ENCODE peak calls at places on chromosome 2, in six cellular contexts. D, T, A, M, O and U are unnamed samples. For H3K4me1, the result is how much of the 10 kb centered on the place peaks cover.

GRCh38 chr2:3651686-3652516 is 6.1 kb upstream of the ALLC start:
- DNase-seq in D (peak), T (peak), A (no peak), M (no peak), O (no peak), U (no peak)

GRCh38 chr2:15874311-15874710 is 66.0 kb upstream of the MYCN start:
- DNase-seq in T (no peak), M (no peak), O (no peak), A (no peak), D (no peak), U (no peak)

GRCh38 chr2:3454802-3455201 is 64.5 kb downstream of the ADI1 start:
- DNase-seq in A (no peak), D (peak), T (no peak), O (no peak), M (no peak), U (peak)

GRCh38 chr2:199659207-199659606 is 191.8 kb downstream of the FTCDNL1 start:
- DNase-seq in A (no peak), T (no peak), O (no peak), D (no peak), M (peak), U (no peak)

GRCh38 chr2:65228249-65228750 is 669 bp downstream of the ACTR2 start:
- DNase-seq in M (no peak), D (no peak), O (no peak), T (no peak), A (peak), U (no peak)

GRCh38 chr2:43220982-43221659 is 5.3 kb downstream of the ZFP36L2 start:
- DNase-seq in D (peak), M (peak), A (peak), T (peak), O (peak), U (peak)

GRCh38 chr2:170488807-170489206 is 226.3 kb upstream of the SP5 start:
- DNase-seq in D (no peak), A (no peak), M (no peak), O (no peak), T (no peak), U (no peak)

GRCh38 chr2:7180641-7181370 is 263.6 kb downstream of the RNF144A start:
- DNase-seq in M (no peak), O (no peak), A (no peak), T (no peak), D (no peak), U (no peak)

GRCh38 chr2:224937887-224938286 is 104.4 kb downstream of the DOCK10 start:
- DNase-seq in T (no peak), D (no peak), A (no peak), M (no peak), O (no peak), U (no peak)

GRCh38 chr2:4673025-4673489 is 969.7 kb downstream of the DCDC2C start:
- DNase-seq in O (no peak), T (no peak), A (no peak), M (peak), D (no peak), U (no peak)

GRCh38 chr2:162963156-162963555 is 124.6 kb upstream of the KCNH7 start:
- DNase-seq in O (no peak), D (no peak), T (no peak), A (no peak), M (no peak), U (no peak)

GRCh38 chr2:73307720-73308119 is 14.4 kb upstream of the EGR4 start:
- DNase-seq in O (no peak), T (no peak), M (no peak), A (no peak), D (no peak), U (no peak)

GRCh38 chr2:99881901-99882591 is 260.3 kb downstream of the AFF3 start:
- DNase-seq in O (no peak), T (no peak), M (no peak), A (no peak), D (no peak), U (no peak)

GRCh38 chr2:203225423-203226039 is 13.3 kb upstream of the CYP20A1 start:
- DNase-seq in O (no peak), M (no peak), T (no peak), D (no peak), A (no peak), U (no peak)

GRCh38 chr2:48607307-48608014 is 10.2 kb upstream of the GTF2A1L start:
- DNase-seq in O (no peak), D (no peak), A (no peak), T (no peak), M (peak), U (no peak)

GRCh38 chr2:168344706-168345105 is 97.3 kb upstream of the STK39 start:
- DNase-seq in A (no peak), M (no peak), O (no peak), D (no peak), T (no peak), U (no peak)

GRCh38 chr2:195590866-195591215 is 66.2 kb upstream of the SLC39A10 start:
- DNase-seq in A (peak), T (no peak), D (no peak), M (no peak), O (no peak), U (no peak)

GRCh38 chr2:184577056-184577455 is 21.3 kb upstream of the ZNF804A start:
- DNase-seq in D (no peak), A (no peak), M (no peak), T (no peak), O (no peak), U (no peak)

GRCh38 chr2:164039270-164039669 is 303.5 kb upstream of the FIGN start:
- DNase-seq in O (no peak), T (no peak), M (no peak), D (no peak), A (no peak), U (no peak)

GRCh38 chr2:10020001-10020400 is 23.3 kb upstream of the KLF11 start:
- DNase-seq in A (no peak), D (no peak), M (no peak), O (no peak), T (no peak), U (no peak)

GRCh38 chr2:102708847-102709559 is 52.8 kb upstream of the TMEM182 start:
- DNase-seq in D (no peak), O (no peak), A (no peak), M (no peak), T (no peak), U (peak)

GRCh38 chr2:180443896-180444295 is 436.8 kb upstream of the CWC22 start:
- DNase-seq in T (no peak), O (no peak), M (no peak), A (no peak), D (no peak), U (no peak)

GRCh38 chr2:149877913-149878312 is 290.3 kb upstream of the MMADHC start:
- DNase-seq in A (no peak), D (no peak), M (no peak), O (no peak), T (no peak), U (no peak)

GRCh38 chr2:121650554-121650930 is 1.3 kb upstream of the CLASP1 start:
- DNase-seq in D (no peak), O (no peak), M (peak), T (no peak), A (no peak), U (no peak)

GRCh38 chr2:128422571-128422970 is 103.9 kb upstream of the HS6ST1 start:
- DNase-seq in M (no peak), D (no peak), A (no peak), T (no peak), O (no peak), U (peak)

GRCh38 chr2:123093199-123093598 is 931.9 kb upstream of the CNTNAP5 start:
- DNase-seq in A (no peak), O (no peak), D (no peak), M (no peak), T (no peak), U (no peak)

GRCh38 chr2:112765251-112765650 is 842 bp upstream of the CKAP2L start:
- DNase-seq in D (no peak), O (no peak), T (no peak), M (no peak), A (no peak), U (no peak)

GRCh38 chr2:66867038-66867380 is 432.1 kb downstream of the MEIS1 start:
- DNase-seq in M (no peak), D (no peak), O (no peak), T (no peak), A (no peak), U (no peak)

GRCh38 chr2:125559186-125559585 is 1096.8 kb upstream of the GYPC start:
- DNase-seq in O (no peak), M (no peak), A (no peak), D (no peak), T (no peak), U (no peak)

GRCh38 chr2:121748202-121748601 is 7.2 kb upstream of the TSN start:
- DNase-seq in O (no peak), T (no peak), M (peak), A (no peak), D (no peak), U (no peak)

GRCh38 chr2:199463000-199463692 is 5.4 kb upstream of the SATB2 start:
- DNase-seq in M (no peak), A (peak), D (peak), O (no peak), T (peak), U (no peak)

GRCh38 chr2:54676656-54677055 is 46.8 kb upstream of the EML6 start:
- DNase-seq in M (no peak), O (no peak), T (no peak), D (no peak), A (no peak), U (no peak)

GRCh38 chr2:85347554-85347953 is 6.8 kb downstream of the RETSAT start:
- DNase-seq in T (no peak), M (no peak), A (no peak), D (no peak), O (no peak), U (no peak)

GRCh38 chr2:79085382-79085781 is 2.4 kb downstream of the REG1B start:
- DNase-seq in D (no peak), T (no peak), A (no peak), M (no peak), O (no peak), U (no peak)

GRCh38 chr2:29660216-29660615 is 261.2 kb downstream of the ALK start:
- DNase-seq in D (no peak), O (no peak), A (no peak), M (no peak), T (no peak), U (no peak)

GRCh38 chr2:120564213-120565094 is 171.2 kb upstream of the GLI2 start:
- DNase-seq in M (peak), D (no peak), T (peak), O (no peak), A (no peak), U (no peak)

GRCh38 chr2:234981197-234982095 is 29.6 kb downstream of the SH3BP4 start:
- DNase-seq in M (no peak), A (peak), T (no peak), D (peak), O (peak), U (peak)

DNA sequence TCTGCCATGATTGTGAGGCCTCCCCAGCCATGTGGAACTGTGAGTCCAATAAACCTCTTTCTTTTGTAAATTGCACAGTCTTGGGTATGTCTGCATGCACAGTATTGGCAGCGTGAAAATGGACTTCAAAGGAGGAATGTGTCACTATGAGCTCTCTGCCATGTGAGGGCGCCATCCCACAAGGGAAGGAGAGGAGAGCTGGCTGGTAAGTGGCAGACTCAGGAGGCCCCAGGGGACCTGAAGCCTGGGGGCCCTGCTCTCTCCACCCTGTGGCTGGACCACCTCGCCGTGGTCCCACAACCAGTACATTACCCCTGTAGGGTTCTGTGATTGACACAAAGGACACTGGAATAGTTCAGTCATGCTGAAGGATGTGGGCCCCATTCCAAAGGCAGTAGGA is 122.1 kb downstream of the RPIA start:
- DNase-seq in A (no peak), T (no peak), D (no peak), O (no peak), M (no peak), U (no peak)
- TF ChIP-seq CTCF in A (no peak), T (no peak), D (no peak), O (no peak), M (peak), U (no peak)

GRCh38 chr2:189379287-189379630 is 62.0 kb upstream of the WDR75 start:
- DNase-seq in M (no peak), A (no peak), D (no peak), O (no peak), T (no peak), U (no peak)
- H3K27ac ChIP-seq in M (no peak), A (no peak), D (no peak), O (peak), T (no peak), U (peak)

DNA sequence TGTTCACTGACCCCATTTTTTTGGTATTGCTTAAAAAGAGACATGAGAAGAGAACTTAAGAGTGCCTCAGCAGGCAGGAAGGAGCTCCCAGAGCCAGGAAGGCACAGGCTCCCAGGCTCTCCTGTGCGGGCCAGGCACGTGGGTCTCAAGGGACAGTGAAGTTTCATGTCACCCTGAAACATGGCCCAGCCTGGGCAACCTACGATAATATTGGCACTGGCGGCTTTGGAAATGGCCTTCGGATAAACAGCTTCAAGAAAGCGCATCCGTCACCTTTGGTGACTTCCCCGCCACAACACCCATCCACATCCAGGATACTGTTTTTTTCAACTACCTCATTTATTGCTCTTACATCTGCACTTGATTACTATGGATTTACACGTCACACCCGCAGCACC is 30.5 kb downstream of the PXDN start:
- DNase-seq in D (no peak), T (no peak), A (no peak), O (no peak), M (no peak), U (no peak)
- H3K4me1 ChIP-seq in D (under half), T (under half), A (half or more), O (half or more), M (under half), U (under half)

DNA sequence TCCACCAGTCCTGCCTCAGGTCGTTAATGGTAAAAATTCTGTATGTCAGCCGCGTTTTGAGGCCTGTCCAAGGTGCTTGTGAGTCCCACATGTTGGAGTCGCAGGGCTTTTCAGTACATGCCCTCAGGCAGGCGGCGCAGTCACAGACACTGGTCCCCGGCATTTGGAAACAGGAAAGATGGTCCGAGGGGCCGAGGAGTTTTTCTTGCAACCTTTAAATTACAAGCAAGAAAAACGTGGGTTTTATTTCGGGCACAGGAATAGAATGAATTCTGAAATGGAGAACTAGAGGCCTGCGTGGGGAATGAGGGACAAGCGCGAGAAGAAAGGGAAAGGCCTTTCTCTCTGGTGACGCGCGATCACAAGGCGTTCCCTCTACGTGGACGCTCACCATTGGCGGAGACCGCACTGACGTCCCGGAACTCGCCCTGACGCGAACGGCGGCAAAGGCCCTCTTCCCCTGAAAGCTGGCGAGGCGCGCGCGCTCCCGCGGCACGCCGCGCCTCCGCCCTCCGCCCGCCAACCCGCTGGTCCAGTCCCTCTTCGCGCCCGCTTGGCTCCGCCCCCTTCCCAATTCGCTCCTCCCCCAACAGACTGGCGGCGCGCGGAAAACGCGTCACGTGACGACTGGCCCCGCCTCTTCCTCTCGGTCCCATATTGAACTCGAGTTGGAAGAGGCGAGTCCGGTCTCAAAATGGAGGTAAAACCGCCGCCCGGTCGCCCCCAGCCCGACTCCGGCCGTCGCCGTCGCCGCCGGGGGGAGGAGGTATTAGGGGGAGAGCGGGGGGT is at the start of gene HNRNPA3:
- DNase-seq in M (peak), T (peak), D (peak), A (peak), O (peak), U (peak)
- TF ChIP-seq CTCF in M (no peak), T (peak), D (no peak), A (peak), O (no peak), U (no peak)